ENCODE peak calls at places on chromosomes 11 and 22, in five cellular contexts. One of them, this sample, is unnamed.
A peak's percentile ranks its signal among the peaks of the same experiment; 100 is the strongest.

GRCh38 chr11:19868281-19868821 is 155.7 kb downstream of the NAV2 start:
- DNase-seq in NCI-H2029 treated with DMSO at 0.1 percent for 48 hours: peak; percentile 80
- DNase-seq in right atrium auricular region: peak; percentile 72
- DNase-seq in activated naive CD4-positive, alpha-beta T cell treated with anti-CD3 and anti-CD28 coated beads, Interleukin-2, amount 10 ng/mL, durations not matched to agents 7 days and 5 days: no peak
- DNase-seq in activated B cell treated with CpG ODN at 0.5 μM for 24 hours: no peak
- DNase-seq in this sample: no peak

GRCh38 chr22:29083576-29084566 is 11.0 kb downstream of the KREMEN1 start:
- DNase-seq in activated B cell treated with CpG ODN at 0.5 μM for 24 hours: no peak
- DNase-seq in right atrium auricular region: no peak
- DNase-seq in NCI-H2029 treated with DMSO at 0.1 percent for 48 hours: no peak
- DNase-seq in activated naive CD4-positive, alpha-beta T cell treated with anti-CD3 and anti-CD28 coated beads, Interleukin-2, amount 10 ng/mL, durations not matched to agents 7 days and 5 days: no peak
- DNase-seq in this sample: no peak

GRCh38 chr11:125987066-125987641 is 41.3 kb downstream of the VSIG10L2 start:
- DNase-seq in right atrium auricular region: no peak
- DNase-seq in activated naive CD4-positive, alpha-beta T cell treated with anti-CD3 and anti-CD28 coated beads, Interleukin-2, amount 10 ng/mL, durations not matched to agents 7 days and 5 days: no peak
- DNase-seq in NCI-H2029 treated with DMSO at 0.1 percent for 48 hours: no peak
- DNase-seq in activated B cell treated with CpG ODN at 0.5 μM for 24 hours: no peak
- DNase-seq in this sample: no peak

GRCh38 chr11:134334796-134335571 is 3.2 kb downstream of the GLB1L2 start:
- DNase-seq in NCI-H2029 treated with DMSO at 0.1 percent for 48 hours: no peak
- DNase-seq in activated B cell treated with CpG ODN at 0.5 μM for 24 hours: no peak
- DNase-seq in right atrium auricular region: no peak
- DNase-seq in activated naive CD4-positive, alpha-beta T cell treated with anti-CD3 and anti-CD28 coated beads, Interleukin-2, amount 10 ng/mL, durations not matched to agents 7 days and 5 days: peak; percentile 8
- DNase-seq in this sample: no peak

GRCh38 chr11:287821-288327 is 1.1 kb upstream of the PGGHG start:
- DNase-seq in activated B cell treated with CpG ODN at 0.5 μM for 24 hours: peak; percentile 17
- DNase-seq in NCI-H2029 treated with DMSO at 0.1 percent for 48 hours: no peak
- DNase-seq in right atrium auricular region: no peak
- DNase-seq in activated naive CD4-positive, alpha-beta T cell treated with anti-CD3 and anti-CD28 coated beads, Interleukin-2, amount 10 ng/mL, durations not matched to agents 7 days and 5 days: no peak
- DNase-seq in this sample: no peak

GRCh38 chr11:111069076-111069475 is 176.4 kb upstream of the POU2AF2 start:
- DNase-seq in activated naive CD4-positive, alpha-beta T cell treated with anti-CD3 and anti-CD28 coated beads, Interleukin-2, amount 10 ng/mL, durations not matched to agents 7 days and 5 days: no peak
- DNase-seq in activated B cell treated with CpG ODN at 0.5 μM for 24 hours: no peak
- DNase-seq in NCI-H2029 treated with DMSO at 0.1 percent for 48 hours: no peak
- DNase-seq in right atrium auricular region: no peak
- DNase-seq in this sample: no peak

GRCh38 chr11:6438979-6439571 is 1.7 kb downstream of the HPX start:
- DNase-seq in activated naive CD4-positive, alpha-beta T cell treated with anti-CD3 and anti-CD28 coated beads, Interleukin-2, amount 10 ng/mL, durations not matched to agents 7 days and 5 days: peak; percentile 50
- DNase-seq in activated B cell treated with CpG ODN at 0.5 μM for 24 hours: no peak
- DNase-seq in NCI-H2029 treated with DMSO at 0.1 percent for 48 hours: peak; percentile 14
- DNase-seq in right atrium auricular region: no peak
- DNase-seq in this sample: peak; percentile 35

GRCh38 chr22:42967005-42967404 is 47.9 kb downstream of the PACSIN2 start:
- DNase-seq in NCI-H2029 treated with DMSO at 0.1 percent for 48 hours: no peak
- DNase-seq in right atrium auricular region: no peak
- DNase-seq in activated B cell treated with CpG ODN at 0.5 μM for 24 hours: no peak
- DNase-seq in activated naive CD4-positive, alpha-beta T cell treated with anti-CD3 and anti-CD28 coated beads, Interleukin-2, amount 10 ng/mL, durations not matched to agents 7 days and 5 days: no peak
- DNase-seq in this sample: no peak

GRCh38 chr11:20088368-20089260 is 71.7 kb downstream of the DBX1 start:
- DNase-seq in NCI-H2029 treated with DMSO at 0.1 percent for 48 hours: no peak
- DNase-seq in activated naive CD4-positive, alpha-beta T cell treated with anti-CD3 and anti-CD28 coated beads, Interleukin-2, amount 10 ng/mL, durations not matched to agents 7 days and 5 days: no peak
- DNase-seq in right atrium auricular region: no peak
- DNase-seq in activated B cell treated with CpG ODN at 0.5 μM for 24 hours: no peak
- DNase-seq in this sample: no peak

GRCh38 chr11:82892611-82893169 is 7.5 kb downstream of the PRCP start:
- DNase-seq in NCI-H2029 treated with DMSO at 0.1 percent for 48 hours: no peak
- DNase-seq in activated B cell treated with CpG ODN at 0.5 μM for 24 hours: no peak
- DNase-seq in activated naive CD4-positive, alpha-beta T cell treated with anti-CD3 and anti-CD28 coated beads, Interleukin-2, amount 10 ng/mL, durations not matched to agents 7 days and 5 days: no peak
- DNase-seq in right atrium auricular region: no peak
- DNase-seq in this sample: no peak

GRCh38 chr22:20852076-20852475 is 6.5 kb downstream of the PI4KA start:
- DNase-seq in NCI-H2029 treated with DMSO at 0.1 percent for 48 hours: no peak
- DNase-seq in activated B cell treated with CpG ODN at 0.5 μM for 24 hours: no peak
- DNase-seq in activated naive CD4-positive, alpha-beta T cell treated with anti-CD3 and anti-CD28 coated beads, Interleukin-2, amount 10 ng/mL, durations not matched to agents 7 days and 5 days: no peak
- DNase-seq in right atrium auricular region: no peak
- DNase-seq in this sample: no peak

GRCh38 chr11:103625624-103625965 is 410.8 kb upstream of the DDI1 start:
- DNase-seq in activated naive CD4-positive, alpha-beta T cell treated with anti-CD3 and anti-CD28 coated beads, Interleukin-2, amount 10 ng/mL, durations not matched to agents 7 days and 5 days: no peak
- DNase-seq in activated B cell treated with CpG ODN at 0.5 μM for 24 hours: no peak
- DNase-seq in NCI-H2029 treated with DMSO at 0.1 percent for 48 hours: no peak
- DNase-seq in right atrium auricular region: no peak
- DNase-seq in this sample: no peak

GRCh38 chr22:35523167-35523928 is 17.3 kb upstream of the RASD2 start:
- DNase-seq in activated naive CD4-positive, alpha-beta T cell treated with anti-CD3 and anti-CD28 coated beads, Interleukin-2, amount 10 ng/mL, durations not matched to agents 7 days and 5 days: no peak
- DNase-seq in activated B cell treated with CpG ODN at 0.5 μM for 24 hours: no peak
- DNase-seq in NCI-H2029 treated with DMSO at 0.1 percent for 48 hours: peak; percentile 10
- DNase-seq in right atrium auricular region: no peak
- DNase-seq in this sample: no peak

GRCh38 chr11:64868904-64869570 is 9.4 kb downstream of the EHD1 start:
- DNase-seq in NCI-H2029 treated with DMSO at 0.1 percent for 48 hours: no peak
- DNase-seq in activated naive CD4-positive, alpha-beta T cell treated with anti-CD3 and anti-CD28 coated beads, Interleukin-2, amount 10 ng/mL, durations not matched to agents 7 days and 5 days: no peak
- DNase-seq in right atrium auricular region: no peak
- DNase-seq in activated B cell treated with CpG ODN at 0.5 μM for 24 hours: no peak
- DNase-seq in this sample: no peak

GRCh38 chr11:94595061-94595460 is 27.9 kb downstream of the PIWIL4 start:
- DNase-seq in activated B cell treated with CpG ODN at 0.5 μM for 24 hours: no peak
- DNase-seq in activated naive CD4-positive, alpha-beta T cell treated with anti-CD3 and anti-CD28 coated beads, Interleukin-2, amount 10 ng/mL, durations not matched to agents 7 days and 5 days: no peak
- DNase-seq in right atrium auricular region: no peak
- DNase-seq in NCI-H2029 treated with DMSO at 0.1 percent for 48 hours: no peak
- DNase-seq in this sample: no peak

GRCh38 chr11:72812968-72813739 is 1.1 kb upstream of the ATG16L2 start:
- DNase-seq in right atrium auricular region: no peak
- DNase-seq in activated naive CD4-positive, alpha-beta T cell treated with anti-CD3 and anti-CD28 coated beads, Interleukin-2, amount 10 ng/mL, durations not matched to agents 7 days and 5 days: peak; percentile 79
- DNase-seq in NCI-H2029 treated with DMSO at 0.1 percent for 48 hours: no peak
- DNase-seq in activated B cell treated with CpG ODN at 0.5 μM for 24 hours: peak; percentile 46
- DNase-seq in this sample: peak; percentile 26

GRCh38 chr11:31652528-31652927 is 143.0 kb downstream of the ELP4 start:
- DNase-seq in NCI-H2029 treated with DMSO at 0.1 percent for 48 hours: no peak
- DNase-seq in activated naive CD4-positive, alpha-beta T cell treated with anti-CD3 and anti-CD28 coated beads, Interleukin-2, amount 10 ng/mL, durations not matched to agents 7 days and 5 days: no peak
- DNase-seq in activated B cell treated with CpG ODN at 0.5 μM for 24 hours: no peak
- DNase-seq in right atrium auricular region: no peak
- DNase-seq in this sample: no peak

GRCh38 chr22:45964372-45964771 is 12.6 kb downstream of the WNT7B start:
- DNase-seq in right atrium auricular region: no peak
- DNase-seq in activated B cell treated with CpG ODN at 0.5 μM for 24 hours: no peak
- DNase-seq in NCI-H2029 treated with DMSO at 0.1 percent for 48 hours: no peak
- DNase-seq in activated naive CD4-positive, alpha-beta T cell treated with anti-CD3 and anti-CD28 coated beads, Interleukin-2, amount 10 ng/mL, durations not matched to agents 7 days and 5 days: no peak
- DNase-seq in this sample: no peak

GRCh38 chr11:786235-787083 is 3.4 kb downstream of the CEND1 start:
- DNase-seq in NCI-H2029 treated with DMSO at 0.1 percent for 48 hours: no peak
- DNase-seq in right atrium auricular region: no peak
- DNase-seq in activated B cell treated with CpG ODN at 0.5 μM for 24 hours: no peak
- DNase-seq in activated naive CD4-positive, alpha-beta T cell treated with anti-CD3 and anti-CD28 coated beads, Interleukin-2, amount 10 ng/mL, durations not matched to agents 7 days and 5 days: no peak
- DNase-seq in this sample: no peak

GRCh38 chr22:37803636-37804371 is 3.9 kb upstream of the GCAT start:
- DNase-seq in NCI-H2029 treated with DMSO at 0.1 percent for 48 hours: no peak
- DNase-seq in activated naive CD4-positive, alpha-beta T cell treated with anti-CD3 and anti-CD28 coated beads, Interleukin-2, amount 10 ng/mL, durations not matched to agents 7 days and 5 days: no peak
- DNase-seq in activated B cell treated with CpG ODN at 0.5 μM for 24 hours: no peak
- DNase-seq in right atrium auricular region: no peak
- DNase-seq in this sample: no peak

GRCh38 chr22:37298748-37299495 is 16.6 kb downstream of the CYTH4 start:
- DNase-seq in NCI-H2029 treated with DMSO at 0.1 percent for 48 hours: no peak
- DNase-seq in right atrium auricular region: no peak
- DNase-seq in activated B cell treated with CpG ODN at 0.5 μM for 24 hours: no peak
- DNase-seq in activated naive CD4-positive, alpha-beta T cell treated with anti-CD3 and anti-CD28 coated beads, Interleukin-2, amount 10 ng/mL, durations not matched to agents 7 days and 5 days: no peak
- DNase-seq in this sample: no peak

GRCh38 chr11:59206635-59207034 is 6.1 kb downstream of the MPEG1 start:
- DNase-seq in NCI-H2029 treated with DMSO at 0.1 percent for 48 hours: peak; percentile 11
- DNase-seq in activated naive CD4-positive, alpha-beta T cell treated with anti-CD3 and anti-CD28 coated beads, Interleukin-2, amount 10 ng/mL, durations not matched to agents 7 days and 5 days: peak; percentile 36
- DNase-seq in activated B cell treated with CpG ODN at 0.5 μM for 24 hours: no peak
- DNase-seq in right atrium auricular region: no peak
- DNase-seq in this sample: no peak

This sample was measured in LNCaP clone FGC.